ENCODE peak calls at places on chromosomes 4 and X, in seven cellular contexts. X is H7; Y is stimulated activated CD4-positive, alpha-beta T cell treated with anti-CD3 and anti-CD28 coated beads, Interleukin-4, amount 100 ng/mL, for 1 hour; A is T-helper 1 cell; O is SK-N-DZ; P is NCI-H2081 treated with DMSO at 0.1 percent for 48 hours; G is foreskin keratinocyte. T is an unnamed sample.

GRCh38 chrX:132022115-132022862 is 813 bp upstream of the STK26 start:
- DNase-seq in X (peak; percentile 33), Y (no peak), A (peak; percentile 18), O (no peak), P (no peak), G (peak; percentile 45), T (peak; percentile 38)

GRCh38 chr4:71396382-71396781 is 57.6 kb downstream of the SLC4A4 start:
- DNase-seq in X (no peak), Y (no peak), A (no peak), O (no peak), P (no peak), G (peak; percentile 68), T (peak; percentile 72)

GRCh38 chrX:131392666-131393065 is 103.6 kb upstream of the IGSF1 start:
- DNase-seq in X (no peak), Y (no peak), A (no peak), O (no peak), P (no peak), G (no peak), T (no peak)

GRCh38 chr4:163631288-163631687 is 136.8 kb downstream of the TMA16 start:
- DNase-seq in X (no peak), Y (no peak), A (no peak), O (no peak), P (no peak), G (no peak), T (no peak)

GRCh38 chrX:16712116-16712824 is at the start of gene CTPS2:
- DNase-seq in X (peak; percentile 91), Y (peak; percentile 42), A (peak; percentile 51), O (peak; percentile 68), P (no peak), G (peak; percentile 47), T (peak; percentile 28)

GRCh38 chr4:182807346-182807745 is 109.8 kb downstream of the DCTD start:
- DNase-seq in X (peak; percentile 63), Y (no peak), A (no peak), O (peak; percentile 37), P (no peak), G (no peak), T (no peak)

GRCh38 chr4:22573198-22573597 is 57.3 kb upstream of the ADGRA3 start:
- DNase-seq in X (no peak), Y (no peak), A (no peak), O (no peak), P (no peak), G (no peak), T (no peak)

GRCh38 chrX:115268421-115268820 is 21.1 kb upstream of the LUZP4 start:
- DNase-seq in X (peak; percentile 26), Y (no peak), A (no peak), O (no peak), P (no peak), G (no peak), T (peak; percentile 18)

GRCh38 chrX:115571712-115572111 is 10.7 kb downstream of the PLS3 start:
- DNase-seq in X (no peak), Y (no peak), A (no peak), O (no peak), P (no peak), G (no peak), T (no peak)

GRCh38 chr4:80184053-80184790 is 13.1 kb upstream of the PRDM8 start:
- DNase-seq in X (peak; percentile 95), Y (peak; percentile 97), A (peak; percentile 94), O (peak; percentile 87), P (no peak), G (peak; percentile 75), T (peak; percentile 62)

GRCh38 chr4:154491731-154492249 is at the start of gene DCHS2:
- DNase-seq in X (peak; percentile 84), Y (peak; percentile 3), A (peak; percentile 4), O (peak; percentile 36), P (no peak), G (no peak), T (no peak)

GRCh38 chrX:66262807-66263206 is 98.8 kb downstream of the HEPH start:
- DNase-seq in X (no peak), Y (no peak), A (no peak), O (no peak), P (no peak), G (no peak), T (no peak)

GRCh38 chr4:76589402-76589801 is 154.4 kb downstream of the SHROOM3 start:
- DNase-seq in X (peak; percentile 16), Y (no peak), A (no peak), O (no peak), P (no peak), G (no peak), T (no peak)

GRCh38 chrX:630007-630921 is at the start of gene SHOX:
- DNase-seq in X (peak; percentile 72), Y (no peak), A (no peak), O (no peak), P (no peak), G (no peak), T (no peak)

GRCh38 chr4:153594208-153594607 is 89.9 kb upstream of the TLR2 start:
- DNase-seq in X (no peak), Y (no peak), A (no peak), O (no peak), P (no peak), G (peak; percentile 56), T (peak; percentile 40)

GRCh38 chr4:153962311-153963039 is 173.6 kb upstream of the SFRP2 start:
- DNase-seq in X (no peak), Y (no peak), A (peak; percentile 33), O (no peak), P (no peak), G (no peak), T (no peak)

GRCh38 chr4:173174184-173175156 is 5.9 kb downstream of the GALNT7 start:
- DNase-seq in X (peak; percentile 48), Y (no peak), A (no peak), O (no peak), P (no peak), G (no peak), T (peak; percentile 57)

GRCh38 chrX:13473666-13474516 is 95.5 kb upstream of the EGFL6 start:
- DNase-seq in X (no peak), Y (no peak), A (peak; percentile 44), O (no peak), P (no peak), G (no peak), T (no peak)

T was measured in bronchial epithelial cell.